ENCODE peak calls at places on chromosomes 11 and 22, in four cellular contexts. One of them, this sample, is unnamed.
A peak's percentile ranks its signal among the peaks of the same experiment; 100 is the strongest.

GRCh38 chr11:12087075-12087775 is 23.2 kb upstream of the MICAL2 start:
- DNase-seq in HepG2: no peak
- DNase-seq in GM12878: no peak
- DNase-seq in K562: no peak
- DNase-seq in this sample: no peak

GRCh38 chr11:120867024-120867423 is 156.9 kb upstream of the TBCEL start:
- DNase-seq in HepG2: no peak
- DNase-seq in K562: no peak
- DNase-seq in GM12878: no peak
- DNase-seq in this sample: no peak

GRCh38 chr11:63882555-63883242 is 34.3 kb downstream of the RCOR2 start:
- DNase-seq in K562: no peak
- DNase-seq in HepG2: no peak
- DNase-seq in GM12878: no peak
- DNase-seq in this sample: no peak

GRCh38 chr22:48898524-48899377 is 928.9 kb downstream of the BRD1 start:
- DNase-seq in HepG2: no peak
- DNase-seq in GM12878: no peak
- DNase-seq in K562: no peak
- DNase-seq in this sample: no peak

GRCh38 chr22:44831885-44832284 is 79.5 kb downstream of the ARHGAP8 start:
- DNase-seq in K562: no peak
- DNase-seq in GM12878: no peak
- DNase-seq in HepG2: no peak
- DNase-seq in this sample: no peak

GRCh38 chr11:78318321-78318720 is 99.3 kb downstream of the GAB2 start:
- DNase-seq in HepG2: no peak
- DNase-seq in GM12878: no peak
- DNase-seq in K562: no peak
- DNase-seq in this sample: no peak

GRCh38 chr11:19800714-19801519 is 88.3 kb downstream of the NAV2 start:
- DNase-seq in K562: no peak
- DNase-seq in HepG2: no peak
- DNase-seq in GM12878: no peak
- DNase-seq in this sample: no peak

GRCh38 chr11:124942446-124943202 is 6.8 kb upstream of the HEPACAM start:
- DNase-seq in HepG2: peak; percentile 83
- DNase-seq in GM12878: no peak
- DNase-seq in K562: no peak
- DNase-seq in this sample: no peak

GRCh38 chr22:46609175-46609690 is 11.0 kb upstream of the GRAMD4 start:
- DNase-seq in GM12878: no peak
- DNase-seq in HepG2: peak; percentile 92
- DNase-seq in K562: no peak
- DNase-seq in this sample: no peak

GRCh38 chr11:57529012-57529411 is 1.5 kb downstream of the TIMM10 start:
- DNase-seq in K562: no peak
- DNase-seq in GM12878: no peak
- DNase-seq in HepG2: no peak
- DNase-seq in this sample: no peak
- TF ChIP-seq TARDBP in K562: no peak
- TF ChIP-seq TARDBP in GM12878: no peak
- TF ChIP-seq TARDBP in HepG2: no peak
- TF ChIP-seq TARDBP in this sample: no peak

DNA sequence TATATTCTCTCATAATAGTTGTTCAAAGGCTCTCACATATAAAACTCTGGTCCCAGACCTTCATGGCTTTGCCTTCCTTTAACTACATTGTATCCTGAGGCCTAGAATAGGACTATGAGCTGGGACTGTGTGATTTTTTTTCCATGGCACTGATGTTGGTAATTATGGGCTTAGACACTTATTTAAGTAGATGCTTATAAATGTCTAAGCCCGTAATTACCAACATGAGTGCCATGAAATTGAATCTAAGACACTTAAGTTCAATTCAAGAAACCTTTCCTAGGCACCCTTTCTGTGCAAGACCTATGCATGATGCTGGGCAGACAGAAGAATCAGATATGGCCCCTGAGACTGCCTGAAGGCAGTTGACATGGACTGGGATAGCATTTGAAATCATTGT is 63.0 kb downstream of the P4HA3 start:
- DNase-seq in GM12878: no peak
- DNase-seq in HepG2: no peak
- DNase-seq in K562: no peak
- DNase-seq in this sample: no peak
- TF ChIP-seq FOXK2 in GM12878: no peak
- TF ChIP-seq FOXK2 in HepG2: no peak
- TF ChIP-seq FOXK2 in K562: no peak
- TF ChIP-seq FOXK2 in this sample: no peak

DNA sequence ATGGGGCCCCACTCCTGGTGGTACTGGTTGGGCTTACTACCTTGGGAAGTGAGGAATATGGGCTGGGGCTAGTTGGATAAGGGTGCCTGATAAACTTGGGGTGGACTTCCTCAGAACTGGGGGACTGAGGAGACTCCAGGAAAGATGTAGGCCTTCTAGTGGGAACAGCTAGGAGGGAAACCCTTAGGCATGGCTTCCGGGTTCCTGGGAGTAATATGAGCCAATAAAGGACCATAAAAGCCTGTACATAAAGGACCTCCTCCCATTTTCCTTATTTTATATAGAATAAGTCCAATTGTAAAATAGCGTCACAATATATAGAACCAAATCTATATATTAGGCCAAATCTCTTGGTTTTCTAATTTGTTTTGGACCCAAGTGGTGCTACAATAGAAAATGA is 18.4 kb upstream of the RNASEH2C start:
- DNase-seq in HepG2: no peak
- DNase-seq in GM12878: no peak
- DNase-seq in K562: no peak
- DNase-seq in this sample: no peak
- TF ChIP-seq SP1 in HepG2: no peak
- TF ChIP-seq SP1 in GM12878: no peak
- TF ChIP-seq SP1 in K562: no peak
- TF ChIP-seq SP1 in this sample: no peak

GRCh38 chr22:33726294-33726711 is 194.0 kb downstream of the LARGE1 start:
- DNase-seq in GM12878: no peak
- DNase-seq in HepG2: no peak
- DNase-seq in K562: no peak
- DNase-seq in this sample: no peak
- TF ChIP-seq TARDBP in GM12878: no peak
- TF ChIP-seq TARDBP in HepG2: no peak
- TF ChIP-seq TARDBP in K562: no peak
- TF ChIP-seq TARDBP in this sample: no peak

GRCh38 chr22:19115628-19116027 is 6.6 kb downstream of the DGCR2 start:
- DNase-seq in K562: peak; percentile 59
- DNase-seq in GM12878: no peak
- DNase-seq in HepG2: no peak
- DNase-seq in this sample: peak; percentile 52
- TF ChIP-seq FOXK2 in K562: no peak
- TF ChIP-seq FOXK2 in GM12878: no peak
- TF ChIP-seq FOXK2 in HepG2: no peak
- TF ChIP-seq FOXK2 in this sample: no peak

GRCh38 chr11:6022954-6023353 is 7.6 kb downstream of the OR56A1 start:
- DNase-seq in HepG2: peak; percentile 43
- DNase-seq in GM12878: peak; percentile 5
- DNase-seq in K562: peak; percentile 35
- DNase-seq in this sample: peak; percentile 23
- TF ChIP-seq SP1 in HepG2: no peak
- TF ChIP-seq SP1 in GM12878: no peak
- TF ChIP-seq SP1 in K562: no peak
- TF ChIP-seq SP1 in this sample: no peak

GRCh38 chr22:41925783-41926460 is 684 bp downstream of the TNFRSF13C start:
- DNase-seq in GM12878: no peak
- DNase-seq in HepG2: peak; percentile 45
- DNase-seq in K562: peak; percentile 78
- DNase-seq in this sample: peak; percentile 84
- TF ChIP-seq TARDBP in GM12878: no peak
- TF ChIP-seq TARDBP in HepG2: no peak
- TF ChIP-seq TARDBP in K562: no peak
- TF ChIP-seq TARDBP in this sample: no peak

GRCh38 chr11:284081-285020 is 4.6 kb upstream of the PGGHG start:
- DNase-seq in GM12878: no peak
- DNase-seq in K562: no peak
- DNase-seq in HepG2: no peak
- DNase-seq in this sample: no peak
- TF ChIP-seq FOXK2 in GM12878: no peak
- TF ChIP-seq FOXK2 in K562: no peak
- TF ChIP-seq FOXK2 in HepG2: no peak
- TF ChIP-seq FOXK2 in this sample: no peak

GRCh38 chr22:50151571-50152537 is 18.7 kb upstream of the PANX2 start:
- DNase-seq in K562: no peak
- DNase-seq in HepG2: no peak
- DNase-seq in GM12878: no peak
- DNase-seq in this sample: no peak

GRCh38 chr22:50148166-50148500 is 22.4 kb upstream of the PANX2 start:
- DNase-seq in GM12878: no peak
- DNase-seq in HepG2: no peak
- DNase-seq in K562: no peak
- DNase-seq in this sample: no peak

GRCh38 chr22:50150161-50151129 is 20.1 kb upstream of the PANX2 start:
- DNase-seq in GM12878: no peak
- DNase-seq in K562: peak; percentile 25
- DNase-seq in HepG2: no peak
- DNase-seq in this sample: no peak

GRCh38 chr22:50146440-50147228 is 23.9 kb upstream of the PANX2 start:
- DNase-seq in HepG2: peak; percentile 87
- DNase-seq in K562: peak; percentile 72
- DNase-seq in GM12878: no peak
- DNase-seq in this sample: peak; percentile 18

GRCh38 chr22:50148991-50149721 is 21.4 kb upstream of the PANX2 start:
- DNase-seq in HepG2: peak; percentile 46
- DNase-seq in K562: peak; percentile 81
- DNase-seq in GM12878: peak; percentile 35
- DNase-seq in this sample: peak; percentile 87
- TF ChIP-seq SP1 in HepG2: no peak
- TF ChIP-seq SP1 in K562: no peak
- TF ChIP-seq SP1 in GM12878: no peak
- TF ChIP-seq SP1 in this sample: no peak

This sample was measured in HEK293T.